ENCODE peak calls at places on chromosome 11, in ten cellular contexts. V is brain microvascular endothelial cell, E is AG04450, D is coronary artery, X is Peyer's patch, Y is MM.1S, Z is GM23338, M is neural progenitor cell, R is lower lobe of right lung, P is heart left ventricle. O is an unnamed sample.

GRCh38 chr11:128503231-128503991 is 83.9 kb downstream of the ETS1 start:
- DNase-seq in V (peak), M (no peak), Z (no peak), R (no peak), P (no peak), D (no peak), X (no peak), Y (no peak), E (peak), O (no peak)

GRCh38 chr11:104078250-104078649 is 41.8 kb downstream of the DDI1 start:
- DNase-seq in M (no peak), R (no peak), V (no peak), D (no peak), X (no peak), E (no peak), Y (no peak), P (no peak), Z (no peak), O (no peak)

GRCh38 chr11:100908746-100909145 is 220.9 kb downstream of the PGR start:
- DNase-seq in Z (no peak), M (no peak), R (no peak), Y (peak), P (no peak), E (no peak), V (peak), D (no peak), X (no peak), O (no peak)

GRCh38 chr11:30697032-30697431 is 110.9 kb upstream of the MPPED2 start:
- DNase-seq in X (no peak), M (no peak), E (no peak), Z (no peak), R (no peak), V (no peak), P (no peak), Y (no peak), D (no peak), O (no peak)

GRCh38 chr11:62142921-62143320 is 19.1 kb downstream of the INCENP start:
- DNase-seq in X (peak), D (peak), V (no peak), R (peak), Y (no peak), P (no peak), E (no peak), M (no peak), Z (no peak), O (no peak)

GRCh38 chr11:28547395-28547794 is 439.2 kb downstream of the METTL15 start:
- DNase-seq in Y (no peak), E (no peak), P (no peak), Z (no peak), M (peak), X (no peak), V (no peak), D (no peak), R (no peak), O (no peak)

GRCh38 chr11:62069961-62070919 is 53.6 kb upstream of the INCENP start:
- DNase-seq in R (no peak), Y (no peak), P (no peak), D (no peak), X (no peak), V (no peak), Z (no peak), E (no peak), M (no peak), O (no peak)

GRCh38 chr11:22130462-22131053 is 62.3 kb upstream of the ANO5 start:
- DNase-seq in P (no peak), D (no peak), V (no peak), X (no peak), Y (peak), R (no peak), Z (peak), E (no peak), M (peak), O (no peak)

GRCh38 chr11:47152953-47153950 is 23.4 kb downstream of the ARFGAP2 start:
- DNase-seq in R (peak), V (peak), M (peak), Y (peak), P (peak), X (peak), D (no peak), Z (peak), E (peak), O (peak)

GRCh38 chr11:11622772-11623531 is 1.1 kb upstream of the GALNT18 start:
- DNase-seq in R (no peak), X (no peak), D (no peak), V (no peak), Z (no peak), M (no peak), Y (no peak), P (no peak), E (no peak), O (no peak)

GRCh38 chr11:86247608-86248007 is 3.1 kb downstream of the EED start:
- DNase-seq in D (no peak), P (no peak), V (no peak), E (no peak), Z (no peak), M (no peak), Y (no peak), X (no peak), R (no peak), O (no peak)

GRCh38 chr11:61480936-61481335 is 27.6 kb upstream of the LRRC10B start:
- DNase-seq in Y (no peak), E (no peak), R (no peak), V (peak), X (no peak), Z (peak), P (no peak), M (peak), D (no peak), O (no peak)

GRCh38 chr11:119551726-119552510 is 128.9 kb upstream of the THY1 start:
- DNase-seq in R (no peak), Z (peak), M (no peak), Y (no peak), P (no peak), E (no peak), V (no peak), X (peak), D (no peak), O (no peak)

GRCh38 chr11:64561984-64562722 is 28.9 kb upstream of the SLC22A12 start:
- DNase-seq in E (no peak), Y (no peak), R (peak), Z (no peak), M (no peak), V (no peak), X (no peak), P (no peak), D (no peak), O (no peak)

GRCh38 chr11:134144744-134145143 is 75.9 kb downstream of the JAM3 start:
- DNase-seq in D (no peak), E (no peak), X (no peak), V (no peak), Z (no peak), R (no peak), P (no peak), M (no peak), Y (no peak), O (no peak)

GRCh38 chr11:119810478-119811232 is 81.7 kb upstream of the NECTIN1 start:
- DNase-seq in R (no peak), M (no peak), P (no peak), X (no peak), V (no peak), D (no peak), Z (no peak), E (no peak), Y (no peak), O (no peak)

GRCh38 chr11:35583126-35583525 is 35.1 kb upstream of the FJX1 start:
- DNase-seq in D (no peak), Z (no peak), E (no peak), V (peak), P (no peak), Y (no peak), R (no peak), M (no peak), X (no peak), O (no peak)

GRCh38 chr11:57675176-57675941 is 7.4 kb downstream of the ZDHHC5 start:
- DNase-seq in R (no peak), M (no peak), Z (no peak), P (no peak), X (no peak), V (no peak), D (no peak), Y (no peak), E (no peak), O (no peak)

GRCh38 chr11:73157141-73158010 is 15.3 kb upstream of the FCHSD2 start:
- DNase-seq in Z (no peak), X (peak), P (peak), D (peak), M (no peak), R (peak), Y (peak), E (peak), V (peak), O (no peak)

GRCh38 chr11:102989379-102990047 is 34.0 kb upstream of the MMP13 start:
- DNase-seq in P (no peak), Y (no peak), M (no peak), R (no peak), X (no peak), E (no peak), V (peak), D (no peak), Z (no peak), O (no peak)

GRCh38 chr11:59076876-59077571 is 9.1 kb upstream of the GLYATL1B start:
- DNase-seq in E (no peak), X (peak), R (peak), V (no peak), D (no peak), P (no peak), Z (no peak), Y (no peak), M (no peak), O (no peak)

GRCh38 chr11:19931141-19931767 is 218.6 kb downstream of the NAV2 start:
- DNase-seq in V (no peak), Y (no peak), D (peak), P (no peak), X (no peak), E (no peak), R (no peak), Z (no peak), M (peak), O (no peak)

GRCh38 chr11:130609121-130610035 is 160.9 kb downstream of the ADAMTS15 start:
- DNase-seq in R (peak), D (peak), X (peak), M (no peak), E (no peak), P (peak), Y (no peak), Z (peak), V (peak), O (no peak)

GRCh38 chr11:66323684-66324083 is 6.8 kb upstream of the CD248 start:
- DNase-seq in M (no peak), R (no peak), E (no peak), D (no peak), P (no peak), X (no peak), Y (no peak), V (no peak), Z (no peak), O (peak)

GRCh38 chr11:66325140-66325754 is 8.4 kb upstream of the CD248 start:
- DNase-seq in P (no peak), X (no peak), D (no peak), R (no peak), M (no peak), V (no peak), Z (no peak), E (no peak), Y (no peak), O (no peak)

GRCh38 chr11:66326261-66327111 is 9.6 kb upstream of the CD248 start:
- DNase-seq in M (no peak), V (no peak), X (no peak), Z (no peak), Y (no peak), D (no peak), E (no peak), P (peak), R (no peak), O (no peak)

GRCh38 chr11:66322732-66323427 is 6.0 kb upstream of the CD248 start:
- DNase-seq in Y (no peak), V (no peak), R (no peak), Z (no peak), D (peak), E (no peak), M (no peak), X (no peak), P (no peak), O (peak)

DNA sequence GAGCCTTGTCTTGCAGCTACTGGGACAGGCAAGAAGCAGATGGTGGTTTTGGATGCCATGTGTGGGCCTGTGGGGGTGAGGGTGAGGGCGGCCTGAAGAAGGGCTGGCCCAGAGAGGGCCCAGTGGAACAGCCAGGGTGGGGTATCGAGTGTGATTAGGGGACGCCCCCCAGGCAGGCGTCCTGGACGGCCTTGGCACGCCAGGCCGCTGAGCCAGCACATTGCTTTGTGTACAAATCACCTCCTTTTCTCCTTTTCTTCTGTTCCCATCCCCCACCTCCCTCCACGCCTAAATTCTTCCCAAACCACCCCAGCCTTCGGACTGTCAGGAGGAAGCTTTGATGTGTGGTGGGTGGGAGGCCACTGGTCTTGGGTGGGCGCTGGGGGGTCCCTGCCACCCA is 7.8 kb upstream of the CD248 start:
- DNase-seq in M (no peak), Y (no peak), X (no peak), V (no peak), D (no peak), E (no peak), R (no peak), Z (no peak), P (no peak), O (no peak)
- TF ChIP-seq CTCF in M (no peak), Y (no peak), X (no peak), V (no peak), D (no peak), E (no peak), R (no peak), Z (no peak), P (no peak), O (no peak)

GRCh38 chr11:111925953-111926352 is 7.2 kb downstream of the C11orf52 start:
- DNase-seq in P (no peak), Z (no peak), M (no peak), D (no peak), R (no peak), X (no peak), Y (no peak), E (no peak), V (no peak), O (peak)
- H3K27ac ChIP-seq in P (peak), Z (peak), M (no peak), D (peak), R (peak), X (peak), Y (peak), E (peak), V (no peak), O (peak)

GRCh38 chr11:65885808-65886536 is 2.3 kb downstream of the FIBP start:
- DNase-seq in M (no peak), D (no peak), V (no peak), P (no peak), X (peak), Y (no peak), R (peak), E (no peak), Z (no peak), O (no peak)

GRCh38 chr11:65890324-65891179 is at the start of gene CCDC85B:
- DNase-seq in V (peak), D (peak), P (peak), Z (peak), X (peak), R (peak), E (peak), M (peak), Y (peak), O (peak)

GRCh38 chr11:65887026-65887722 is 1.1 kb downstream of the FIBP start:
- DNase-seq in D (no peak), M (no peak), E (no peak), Z (no peak), Y (no peak), R (peak), P (no peak), X (no peak), V (no peak), O (no peak)

GRCh38 chr11:65887723-65888162 is 528 bp downstream of the FIBP start:
- DNase-seq in P (no peak), R (no peak), V (no peak), Z (no peak), M (no peak), E (no peak), X (no peak), Y (peak), D (no peak), O (no peak)

DNA sequence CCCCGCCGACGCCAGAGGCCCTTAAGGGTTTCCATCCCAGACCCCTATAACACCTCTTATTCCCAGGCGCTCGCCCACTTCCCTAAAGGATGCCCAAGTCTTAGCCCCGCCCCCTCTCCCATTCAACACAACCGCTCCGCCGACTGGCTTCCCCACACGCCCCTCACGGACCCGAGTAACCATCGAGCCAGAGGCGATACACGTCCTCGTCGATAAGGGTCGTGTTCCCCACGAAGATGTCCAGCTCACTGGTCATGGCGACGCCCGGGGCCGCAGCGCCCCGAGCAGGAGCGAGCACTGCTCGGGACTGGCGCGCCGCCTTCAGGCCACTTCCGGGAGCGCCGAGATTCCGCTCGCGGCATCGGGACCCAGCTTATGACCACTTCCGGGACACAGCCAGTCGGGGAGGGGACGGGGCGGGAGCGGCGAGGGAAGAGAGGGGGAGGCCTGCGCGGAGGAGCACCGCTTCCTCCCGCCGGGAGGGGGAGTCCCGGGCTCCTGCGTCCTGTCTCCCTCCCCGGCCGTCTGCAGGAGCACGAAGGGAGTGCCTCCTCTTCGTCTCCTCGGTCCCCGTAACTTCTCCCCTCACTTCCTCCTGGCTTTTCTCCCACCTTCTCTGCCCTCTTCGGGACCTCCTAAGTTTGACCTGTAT is at the start of gene FIBP:
- DNase-seq in V (peak), P (peak), X (peak), Y (peak), Z (peak), M (peak), D (peak), E (peak), R (peak), O (peak)
- TF ChIP-seq CTCF in V (peak), P (peak), X (peak), Y (peak), Z (peak), M (peak), D (peak), E (peak), R (peak), O (peak)

DNA sequence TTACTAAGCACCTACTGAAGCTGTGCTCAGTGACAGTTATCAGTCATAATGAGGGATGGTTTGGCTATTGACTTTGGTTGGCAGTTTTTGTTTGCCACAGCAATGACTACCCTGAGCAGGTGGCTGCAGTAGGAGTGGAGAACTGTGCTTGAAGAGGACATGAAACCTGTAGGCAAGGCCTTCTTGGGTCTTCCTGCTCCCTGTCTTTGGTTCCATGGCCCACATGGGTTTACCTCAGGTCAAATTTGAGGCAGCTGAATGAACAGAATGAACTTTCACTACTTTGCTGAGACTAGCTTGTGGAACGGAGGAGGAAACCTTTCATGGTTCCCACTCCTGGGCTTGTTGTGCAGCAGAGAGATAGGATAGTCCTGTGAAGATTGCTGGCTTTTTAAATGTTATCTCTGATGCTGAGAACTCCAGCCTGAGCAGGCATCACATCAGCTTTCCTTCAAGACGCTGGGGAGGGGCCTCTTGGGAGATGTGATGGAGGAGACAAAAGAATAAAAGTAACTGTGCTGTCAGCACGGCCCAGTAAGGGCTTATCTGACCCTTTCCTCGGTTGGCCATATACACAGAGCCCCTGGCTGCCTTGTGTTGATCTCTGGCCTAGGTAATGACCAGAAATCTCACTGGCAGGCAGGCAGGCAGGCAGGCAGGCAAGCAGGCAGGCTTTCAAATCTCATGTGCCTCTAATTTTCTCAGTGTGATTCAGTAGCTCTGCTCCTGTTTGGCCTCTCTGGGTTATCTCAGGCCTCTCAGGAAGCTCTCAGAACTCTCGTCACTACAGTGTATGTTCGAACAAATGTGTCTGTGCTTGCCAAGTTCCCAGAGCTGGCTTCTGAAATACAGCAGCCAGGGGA is 12.0 kb downstream of the STIM1 start:
- DNase-seq in M (no peak), E (no peak), R (no peak), Y (peak), P (peak), Z (no peak), D (no peak), V (peak), X (no peak), O (no peak)
- H3K27ac ChIP-seq in M (no peak), E (no peak), R (peak), Y (peak), P (peak), Z (no peak), D (peak), V (no peak), X (peak), O (peak)

GRCh38 chr11:110367571-110367970 is 62.2 kb upstream of the FDX1 start:
- DNase-seq in R (no peak), Y (peak), E (no peak), P (no peak), V (no peak), D (no peak), M (no peak), X (no peak), Z (no peak), O (no peak)
- TF ChIP-seq CTCF in R (no peak), Y (no peak), E (peak), P (peak), V (no peak), D (no peak), M (no peak), X (no peak), Z (no peak), O (no peak)

DNA sequence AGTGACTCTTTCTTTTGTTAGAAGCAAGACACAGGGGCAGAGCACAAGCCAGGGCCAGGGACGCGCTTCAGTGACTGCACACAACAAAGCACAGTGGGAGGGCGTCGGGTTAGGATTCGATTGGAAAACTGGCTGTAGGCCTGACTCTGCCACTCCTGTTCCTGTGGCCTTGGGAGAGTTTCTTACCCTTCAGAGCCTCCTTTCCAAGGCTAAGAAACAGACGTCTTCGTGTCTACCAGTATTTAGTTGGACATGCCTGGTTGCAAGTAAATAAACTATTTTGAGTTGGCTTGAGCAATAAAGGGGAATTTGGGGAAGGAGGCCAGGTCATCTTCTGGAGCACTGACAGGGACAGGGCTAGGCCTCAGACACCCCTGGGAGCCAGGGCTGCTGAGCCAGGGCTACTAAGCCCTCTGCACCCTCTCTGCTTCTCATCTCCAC is 549.1 kb downstream of the INSC start:
- DNase-seq in P (no peak), M (peak), R (no peak), Y (no peak), X (no peak), D (no peak), Z (peak), V (no peak), E (no peak), O (peak)
- H3K27ac ChIP-seq in P (no peak), M (peak), R (no peak), Y (no peak), X (no peak), D (no peak), Z (no peak), V (no peak), E (no peak), O (peak)

DNA sequence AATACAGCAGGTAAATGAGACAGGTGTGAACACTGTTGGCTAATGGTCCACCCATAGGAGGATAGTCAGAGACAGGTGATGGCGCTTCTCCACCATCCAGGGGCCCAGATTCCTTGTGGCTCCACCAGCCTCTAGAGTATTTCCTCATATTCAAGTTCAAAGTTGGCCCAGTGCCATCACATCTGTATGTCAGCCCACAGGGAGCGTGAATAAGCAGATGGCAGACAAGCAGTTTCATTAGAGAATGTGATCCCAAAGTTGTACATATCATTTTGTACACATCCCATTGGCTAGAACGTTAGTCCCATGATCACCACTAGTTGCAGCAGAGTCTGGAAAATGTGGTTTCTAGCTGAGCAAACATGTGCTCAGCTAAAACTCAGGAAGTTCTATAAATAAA is 11.0 kb upstream of the CWF19L2 start:
- DNase-seq in M (no peak), D (no peak), X (no peak), Z (no peak), E (peak), V (peak), Y (no peak), R (no peak), P (no peak), O (no peak)
- TF ChIP-seq CTCF in M (no peak), D (no peak), X (no peak), Z (no peak), E (no peak), V (no peak), Y (no peak), R (no peak), P (no peak), O (no peak)